ENCODE peak calls at places on chromosome 21, in eight cellular contexts. V is brain microvascular endothelial cell; N is hippocampal formation; P is KBM-7; C is glutamatergic neuron; A is activated CD8-positive, alpha-beta memory T cell treated with anti-CD3 and anti-CD28 coated beads for 4 hours; Y is stimulated activated CD8-positive, alpha-beta memory T cell treated with anti-CD3 and anti-CD28 coated beads, Interleukin-4, amount 100 ng/mL, for 4 hours; S is A172. L is an unnamed sample.

GRCh38 chr21:26965567-26966359 is 1.1 kb downstream of the ADAMTS5 start:
- DNase-seq in P (no peak), Y (no peak), V (peak), N (no peak), S (no peak), C (peak), A (no peak), L (no peak)

GRCh38 chr21:15275615-15276228 is 210.9 kb upstream of the NRIP1 start:
- DNase-seq in C (no peak), N (no peak), S (no peak), Y (no peak), A (no peak), P (no peak), V (no peak), L (no peak)

GRCh38 chr21:38170705-38171682 is 85.8 kb upstream of the KCNJ15 start:
- DNase-seq in S (peak), C (no peak), N (no peak), P (no peak), Y (no peak), V (no peak), A (no peak), L (no peak)

GRCh38 chr21:41167348-41168342 is at the start of gene BACE2:
- DNase-seq in N (peak), A (peak), Y (no peak), C (peak), S (peak), P (peak), V (peak), L (no peak)

GRCh38 chr21:39523398-39523797 is 71.6 kb downstream of the SH3BGR start:
- DNase-seq in A (no peak), C (no peak), P (no peak), S (no peak), V (no peak), N (no peak), Y (no peak), L (no peak)

GRCh38 chr21:25944672-25945213 is 210.0 kb downstream of the GABPA start:
- DNase-seq in P (no peak), Y (no peak), N (peak), V (no peak), C (no peak), A (no peak), S (no peak), L (no peak)

GRCh38 chr21:45894107-45894810 is 87.3 kb upstream of the COL6A1 start:
- DNase-seq in C (peak), S (peak), A (no peak), V (peak), Y (no peak), P (no peak), N (no peak), L (no peak)

GRCh38 chr21:38770660-38771059 is 35.1 kb upstream of the ETS2 start:
- DNase-seq in P (no peak), S (no peak), Y (no peak), A (no peak), C (no peak), N (no peak), V (no peak), L (no peak)

GRCh38 chr21:18677632-18678031 is 274.0 kb upstream of the TMPRSS15 start:
- DNase-seq in Y (no peak), C (no peak), V (no peak), S (no peak), A (no peak), N (no peak), P (no peak), L (no peak)

GRCh38 chr21:43020771-43021170 is 46.4 kb downstream of the PKNOX1 start:
- DNase-seq in V (no peak), S (no peak), C (no peak), P (no peak), N (no peak), A (no peak), Y (no peak), L (no peak)

GRCh38 chr21:34946385-34947121 is 102.5 kb downstream of the RUNX1 start:
- DNase-seq in N (no peak), V (no peak), C (no peak), A (no peak), S (no peak), Y (no peak), P (peak), L (no peak)

GRCh38 chr21:16551101-16551695 is 821.4 kb downstream of the USP25 start:
- DNase-seq in N (no peak), P (no peak), A (no peak), V (no peak), S (peak), Y (no peak), C (no peak), L (no peak)

GRCh38 chr21:36195613-36196012 is 39.0 kb downstream of the DOP1B start:
- DNase-seq in V (no peak), N (no peak), Y (no peak), S (no peak), A (no peak), C (no peak), P (no peak), L (no peak)

GRCh38 chr21:28229811-28230210 is 762.9 kb downstream of the LTN1 start:
- DNase-seq in N (no peak), S (peak), A (no peak), V (no peak), P (no peak), Y (no peak), C (no peak), L (no peak)

GRCh38 chr21:36839123-36839522 is 127.3 kb downstream of the HLCS start:
- DNase-seq in Y (no peak), N (no peak), P (no peak), C (no peak), S (no peak), A (no peak), V (peak), L (no peak)

GRCh38 chr21:36891692-36892091 is 74.8 kb downstream of the HLCS start:
- DNase-seq in P (no peak), V (no peak), C (no peak), Y (no peak), S (no peak), N (no peak), A (no peak), L (no peak)

GRCh38 chr21:45994086-45994661 is 12.6 kb downstream of the COL6A1 start:
- DNase-seq in S (no peak), C (peak), Y (no peak), A (no peak), P (no peak), V (no peak), N (no peak), L (no peak)

GRCh38 chr21:38506606-38507331 is 8.5 kb upstream of the ERG start:
- DNase-seq in S (no peak), A (no peak), Y (no peak), P (peak), V (no peak), C (no peak), N (no peak), L (no peak)

GRCh38 chr21:35469446-35469845 is 420.3 kb upstream of the RUNX1 start:
- DNase-seq in V (no peak), C (no peak), N (no peak), A (no peak), S (no peak), Y (no peak), P (no peak), L (no peak)

GRCh38 chr21:29378814-29379213 is 80.1 kb downstream of the BACH1 start:
- DNase-seq in A (no peak), S (no peak), N (no peak), V (peak), C (no peak), P (no peak), Y (no peak), L (no peak)

L was measured in SIG-M5.